ENCODE peak calls at places on chromosomes 12 and 14, in eight cellular contexts. One of them, this sample, is unnamed.

GRCh38 chr12:103829092-103829491 is 11.9 kb downstream of the NT5DC3 start:
- DNase-seq in SW480: no peak
- DNase-seq in kidney: no peak
- DNase-seq in cardiac muscle cell: no peak
- DNase-seq in stimulated activated CD8-positive, alpha-beta memory T cell treated with anti-CD3 and anti-CD28 coated beads, Interleukin-7, amount 100 ng/mL, for 4 hours: no peak
- DNase-seq in CD4-positive, alpha-beta T cell: no peak
- DNase-seq in Ammon's horn: no peak
- DNase-seq in amygdala: no peak
- DNase-seq in this sample: no peak

GRCh38 chr12:49537709-49538601 is 875 bp upstream of the KCNH3 start:
- DNase-seq in SW480: no peak
- DNase-seq in kidney: no peak
- DNase-seq in cardiac muscle cell: peak
- DNase-seq in stimulated activated CD8-positive, alpha-beta memory T cell treated with anti-CD3 and anti-CD28 coated beads, Interleukin-7, amount 100 ng/mL, for 4 hours: peak
- DNase-seq in CD4-positive, alpha-beta T cell: no peak
- DNase-seq in Ammon's horn: no peak
- DNase-seq in amygdala: no peak
- DNase-seq in this sample: no peak

GRCh38 chr12:14402697-14403096 is 37.2 kb downstream of the ATF7IP start:
- DNase-seq in SW480: no peak
- DNase-seq in kidney: no peak
- DNase-seq in cardiac muscle cell: no peak
- DNase-seq in stimulated activated CD8-positive, alpha-beta memory T cell treated with anti-CD3 and anti-CD28 coated beads, Interleukin-7, amount 100 ng/mL, for 4 hours: no peak
- DNase-seq in CD4-positive, alpha-beta T cell: no peak
- DNase-seq in Ammon's horn: no peak
- DNase-seq in amygdala: no peak
- DNase-seq in this sample: no peak

GRCh38 chr12:71191509-71192196 is 33.9 kb upstream of the TSPAN8 start:
- DNase-seq in SW480: no peak
- DNase-seq in kidney: no peak
- DNase-seq in cardiac muscle cell: no peak
- DNase-seq in stimulated activated CD8-positive, alpha-beta memory T cell treated with anti-CD3 and anti-CD28 coated beads, Interleukin-7, amount 100 ng/mL, for 4 hours: no peak
- DNase-seq in CD4-positive, alpha-beta T cell: no peak
- DNase-seq in Ammon's horn: no peak
- DNase-seq in amygdala: no peak
- DNase-seq in this sample: no peak

GRCh38 chr14:100134591-100134990 is 24.9 kb downstream of the DEGS2 start:
- DNase-seq in SW480: no peak
- DNase-seq in kidney: peak
- DNase-seq in cardiac muscle cell: no peak
- DNase-seq in stimulated activated CD8-positive, alpha-beta memory T cell treated with anti-CD3 and anti-CD28 coated beads, Interleukin-7, amount 100 ng/mL, for 4 hours: no peak
- DNase-seq in CD4-positive, alpha-beta T cell: no peak
- DNase-seq in Ammon's horn: no peak
- DNase-seq in amygdala: no peak
- DNase-seq in this sample: no peak

GRCh38 chr12:6960291-6961277 is 9.4 kb downstream of the PTPN6 start:
- DNase-seq in SW480: peak
- DNase-seq in kidney: no peak
- DNase-seq in cardiac muscle cell: no peak
- DNase-seq in stimulated activated CD8-positive, alpha-beta memory T cell treated with anti-CD3 and anti-CD28 coated beads, Interleukin-7, amount 100 ng/mL, for 4 hours: no peak
- DNase-seq in CD4-positive, alpha-beta T cell: no peak
- DNase-seq in Ammon's horn: no peak
- DNase-seq in amygdala: no peak
- DNase-seq in this sample: peak

GRCh38 chr14:68663385-68664076 is 129.3 kb downstream of the ZFP36L1 start:
- DNase-seq in SW480: no peak
- DNase-seq in kidney: no peak
- DNase-seq in cardiac muscle cell: no peak
- DNase-seq in stimulated activated CD8-positive, alpha-beta memory T cell treated with anti-CD3 and anti-CD28 coated beads, Interleukin-7, amount 100 ng/mL, for 4 hours: peak
- DNase-seq in CD4-positive, alpha-beta T cell: no peak
- DNase-seq in Ammon's horn: no peak
- DNase-seq in amygdala: no peak
- DNase-seq in this sample: peak

GRCh38 chr12:8609061-8609570 is 3.5 kb downstream of the AICDA start:
- DNase-seq in SW480: peak
- DNase-seq in kidney: no peak
- DNase-seq in cardiac muscle cell: peak
- DNase-seq in stimulated activated CD8-positive, alpha-beta memory T cell treated with anti-CD3 and anti-CD28 coated beads, Interleukin-7, amount 100 ng/mL, for 4 hours: no peak
- DNase-seq in CD4-positive, alpha-beta T cell: no peak
- DNase-seq in Ammon's horn: peak
- DNase-seq in amygdala: no peak
- DNase-seq in this sample: no peak

GRCh38 chr14:21978184-21978998 is 304.8 kb upstream of the OR4E1 start:
- DNase-seq in SW480: peak
- DNase-seq in kidney: no peak
- DNase-seq in cardiac muscle cell: peak
- DNase-seq in stimulated activated CD8-positive, alpha-beta memory T cell treated with anti-CD3 and anti-CD28 coated beads, Interleukin-7, amount 100 ng/mL, for 4 hours: peak
- DNase-seq in CD4-positive, alpha-beta T cell: peak
- DNase-seq in Ammon's horn: peak
- DNase-seq in amygdala: no peak
- DNase-seq in this sample: no peak

GRCh38 chr12:78951746-78952532 is 87.4 kb downstream of the SYT1 start:
- DNase-seq in SW480: no peak
- DNase-seq in kidney: no peak
- DNase-seq in cardiac muscle cell: no peak
- DNase-seq in stimulated activated CD8-positive, alpha-beta memory T cell treated with anti-CD3 and anti-CD28 coated beads, Interleukin-7, amount 100 ng/mL, for 4 hours: no peak
- DNase-seq in CD4-positive, alpha-beta T cell: no peak
- DNase-seq in Ammon's horn: peak
- DNase-seq in amygdala: no peak
- DNase-seq in this sample: no peak

GRCh38 chr12:84763112-84763511 is 149.5 kb downstream of the SLC6A15 start:
- DNase-seq in SW480: no peak
- DNase-seq in kidney: no peak
- DNase-seq in cardiac muscle cell: no peak
- DNase-seq in stimulated activated CD8-positive, alpha-beta memory T cell treated with anti-CD3 and anti-CD28 coated beads, Interleukin-7, amount 100 ng/mL, for 4 hours: no peak
- DNase-seq in CD4-positive, alpha-beta T cell: no peak
- DNase-seq in Ammon's horn: no peak
- DNase-seq in amygdala: no peak
- DNase-seq in this sample: no peak

GRCh38 chr14:94601961-94602391 is 10.2 kb upstream of the SERPINA3 start:
- DNase-seq in SW480: peak
- DNase-seq in kidney: no peak
- DNase-seq in cardiac muscle cell: no peak
- DNase-seq in stimulated activated CD8-positive, alpha-beta memory T cell treated with anti-CD3 and anti-CD28 coated beads, Interleukin-7, amount 100 ng/mL, for 4 hours: no peak
- DNase-seq in CD4-positive, alpha-beta T cell: no peak
- DNase-seq in Ammon's horn: peak
- DNase-seq in amygdala: no peak
- DNase-seq in this sample: peak

GRCh38 chr12:32171211-32171610 is 64.6 kb downstream of the BICD1 start:
- DNase-seq in SW480: no peak
- DNase-seq in kidney: no peak
- DNase-seq in cardiac muscle cell: no peak
- DNase-seq in stimulated activated CD8-positive, alpha-beta memory T cell treated with anti-CD3 and anti-CD28 coated beads, Interleukin-7, amount 100 ng/mL, for 4 hours: no peak
- DNase-seq in CD4-positive, alpha-beta T cell: no peak
- DNase-seq in Ammon's horn: no peak
- DNase-seq in amygdala: no peak
- DNase-seq in this sample: no peak

GRCh38 chr12:130013771-130014484 is 110.1 kb upstream of the TMEM132D start:
- DNase-seq in SW480: peak
- DNase-seq in kidney: no peak
- DNase-seq in cardiac muscle cell: peak
- DNase-seq in stimulated activated CD8-positive, alpha-beta memory T cell treated with anti-CD3 and anti-CD28 coated beads, Interleukin-7, amount 100 ng/mL, for 4 hours: no peak
- DNase-seq in CD4-positive, alpha-beta T cell: no peak
- DNase-seq in Ammon's horn: peak
- DNase-seq in amygdala: peak
- DNase-seq in this sample: no peak